ENCODE peak calls at places on chromosome 14, in four cellular contexts. V is HEK293T, P is K562, C is HepG2. M is an unnamed sample.

GRCh38 chr14:103015426-103015825 is 41.9 kb downstream of the CDC42BPB start:
- DNase-seq in V (no peak), P (no peak), C (no peak), M (no peak)

GRCh38 chr14:74035556-74035955 is 16.4 kb downstream of the BBOF1 start:
- DNase-seq in C (no peak), P (no peak), V (no peak), M (no peak)

GRCh38 chr14:106812788-106813476 is 1286.5 kb downstream of the TMEM121 start:
- DNase-seq in C (no peak), P (no peak), V (no peak), M (no peak)

GRCh38 chr14:24136684-24137528 is 912 bp downstream of the PSME1 start:
- DNase-seq in P (no peak), V (no peak), C (no peak), M (no peak)

GRCh38 chr14:20774258-20774657 is 6.1 kb downstream of the EDDM3B start:
- DNase-seq in V (no peak), P (no peak), C (no peak), M (no peak)

GRCh38 chr14:102532204-102532658 is 22.7 kb upstream of the ANKRD9 start:
- DNase-seq in V (no peak), C (no peak), P (peak), M (no peak)

GRCh38 chr14:91367173-91368171 is 50.1 kb downstream of the CCDC88C start:
- DNase-seq in P (no peak), V (no peak), C (no peak), M (peak)

GRCh38 chr14:96741151-96741977 is 55.8 kb upstream of the VRK1 start:
- DNase-seq in P (peak), C (no peak), V (peak), M (no peak)

GRCh38 chr14:73814158-73814557 is 37.5 kb upstream of the PTGR2 start:
- DNase-seq in C (no peak), V (no peak), P (no peak), M (no peak)

GRCh38 chr14:51880810-51881580 is 20.6 kb downstream of the GNG2 start:
- DNase-seq in P (no peak), C (no peak), V (no peak), M (no peak)

GRCh38 chr14:69685217-69685616 is 73.8 kb downstream of the SUSD6 start:
- DNase-seq in C (no peak), V (no peak), P (peak), M (no peak)

GRCh38 chr14:72613196-72613974 is 280.5 kb downstream of the DPF3 start:
- DNase-seq in P (no peak), C (no peak), V (no peak), M (no peak)

GRCh38 chr14:61188196-61188595 is 92.9 kb downstream of the TMEM30B start:
- DNase-seq in C (no peak), P (no peak), V (no peak), M (no peak)

GRCh38 chr14:64720190-64720589 is 16.0 kb downstream of the PLEKHG3 start:
- DNase-seq in P (no peak), V (peak), C (peak), M (no peak)

GRCh38 chr14:38824691-38825090 is 278.3 kb downstream of the SEC23A start:
- DNase-seq in P (no peak), V (no peak), C (no peak), M (no peak)

GRCh38 chr14:68820536-68820935 is 27.7 kb upstream of the ZFP36L1 start:
- DNase-seq in C (no peak), P (no peak), V (no peak), M (no peak)

GRCh38 chr14:34628681-34629135 is 1.2 kb downstream of the SNX6 start:
- DNase-seq in V (peak), P (peak), C (peak), M (no peak)

GRCh38 chr14:89702151-89702936 is 252.2 kb downstream of the EFCAB11 start:
- DNase-seq in P (no peak), V (no peak), C (no peak), M (no peak)

GRCh38 chr14:58092231-58092630 is 59.8 kb downstream of the ARMH4 start:
- DNase-seq in V (no peak), C (no peak), P (no peak), M (no peak)
- TF ChIP-seq TARDBP in V (no peak), C (no peak), P (no peak), M (no peak)

DNA sequence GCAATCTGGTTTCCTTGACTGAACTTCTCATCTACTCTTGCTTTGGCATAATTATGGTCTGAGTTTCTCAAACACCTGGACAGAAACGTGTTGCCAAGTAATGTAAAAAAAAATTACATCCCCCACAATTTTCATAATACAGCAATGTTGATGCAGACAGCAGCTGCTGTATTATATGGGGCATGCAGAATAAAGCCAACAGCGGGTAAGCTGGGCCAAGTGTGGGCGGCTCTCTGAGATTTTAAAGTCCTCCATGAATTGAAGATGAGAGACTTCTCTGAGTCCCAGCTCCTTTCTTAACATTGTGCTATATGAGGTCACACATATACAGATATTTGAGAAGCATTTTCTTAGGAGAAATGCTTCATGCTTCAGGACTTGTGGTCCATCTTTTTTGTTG is 881.2 kb downstream of the GALC start:
- DNase-seq in P (no peak), C (no peak), V (no peak), M (no peak)
- TF ChIP-seq TARDBP in P (no peak), C (no peak), V (no peak), M (no peak)

DNA sequence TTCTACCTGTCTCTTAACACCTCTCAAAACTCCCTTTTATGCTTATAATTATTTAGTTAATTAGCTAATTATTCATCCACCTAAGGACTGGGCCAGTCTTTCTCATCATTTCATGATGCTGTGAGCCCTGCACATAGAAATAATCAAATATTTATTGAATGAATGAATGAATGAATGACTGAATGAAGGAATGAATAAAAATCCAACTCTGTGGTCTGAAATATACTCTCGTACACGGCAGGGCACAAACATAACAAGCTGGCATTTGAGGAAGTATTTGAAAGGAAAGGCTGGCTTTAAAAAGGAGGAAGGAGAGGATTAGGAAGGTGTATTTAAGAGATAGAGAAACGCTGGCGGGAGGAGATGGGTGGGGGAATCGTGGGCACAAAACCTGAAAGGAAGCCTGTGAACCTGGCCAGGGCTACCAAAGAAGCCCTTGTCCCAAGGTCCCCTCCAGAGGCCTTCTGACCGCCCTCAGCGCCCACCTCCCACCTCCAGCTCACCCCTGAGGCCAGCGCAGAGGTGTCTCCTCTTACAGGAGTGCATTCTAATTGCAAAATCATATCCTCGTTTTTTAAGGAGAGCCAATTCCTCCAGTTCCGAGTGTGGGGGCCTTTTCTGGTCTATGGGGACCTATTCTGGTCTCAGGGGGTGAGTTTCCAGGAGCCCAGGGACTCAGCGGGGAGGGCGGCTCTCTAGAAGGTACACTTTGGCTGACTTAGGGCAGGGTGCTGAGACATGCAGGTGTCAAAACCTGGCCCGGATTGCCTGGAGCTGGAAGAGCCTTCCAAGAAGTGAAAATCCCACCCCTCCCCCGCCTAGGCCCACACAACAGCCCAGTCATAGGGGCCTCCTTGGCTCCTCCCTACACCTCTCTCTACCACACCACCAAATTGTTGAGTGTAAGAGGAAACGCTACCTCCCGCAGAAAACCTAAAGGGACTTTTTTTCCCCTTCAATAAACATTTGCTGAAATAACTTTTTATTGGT is 8.7 kb upstream of the JDP2 start:
- DNase-seq in P (peak), V (peak), C (no peak), M (peak)
- TF ChIP-seq TARDBP in P (no peak), V (no peak), C (no peak), M (no peak)

DNA sequence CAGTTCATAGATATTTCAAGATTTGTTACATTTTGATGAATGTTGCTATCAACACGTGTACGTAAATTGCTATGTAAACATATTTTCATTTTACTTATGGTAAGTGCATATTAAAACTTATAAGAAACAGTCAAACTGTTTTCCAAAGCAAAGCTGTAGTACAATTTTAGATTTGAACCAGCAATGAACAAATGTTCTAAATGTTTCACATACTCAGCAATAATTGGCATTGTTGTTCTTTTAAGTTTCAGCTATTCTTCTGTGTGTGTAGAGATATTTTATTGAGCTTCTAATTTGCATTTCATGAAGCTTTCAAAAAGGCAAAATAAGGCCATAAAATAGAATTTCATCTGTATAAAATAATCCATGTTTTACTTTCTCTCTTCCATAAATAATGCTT is 1433.2 kb downstream of the LRFN5 start:
- DNase-seq in C (no peak), P (no peak), V (no peak), M (no peak)
- TF ChIP-seq TARDBP in C (no peak), P (no peak), V (no peak), M (no peak)